ENCODE peak calls at places on chromosomes 16 and 17, in nine cellular contexts. F is breast epithelium, W is esophagus squamous epithelium, I is uterus, X is psoas muscle, Q is tibial artery, R is Peyer's patch, C is right lobe of liver, N is transverse colon. S is an unnamed sample. For H3K4me1, the result is how much of the 10 kb centered on the place peaks cover.

GRCh38 chr17:66952031-66952524 is 12.4 kb upstream of the CACNG4 start:
- DNase-seq in F (peak), W (no peak), I (peak), X (no peak), Q (no peak), R (peak), C (peak), N (peak), S (no peak)

GRCh38 chr17:47894498-47895253 is 1.4 kb upstream of the SP2 start:
- DNase-seq in F (no peak), W (no peak), I (no peak), X (no peak), Q (no peak), R (no peak), C (no peak), N (no peak), S (no peak)

GRCh38 chr17:27471321-27472269 is 15.3 kb downstream of the KSR1 start:
- DNase-seq in F (no peak), W (no peak), I (no peak), X (no peak), Q (no peak), R (no peak), C (no peak), N (peak), S (no peak)

GRCh38 chr16:2963074-2963610 is 933 bp upstream of the KREMEN2 start:
- DNase-seq in F (no peak), W (no peak), I (no peak), X (no peak), Q (no peak), R (no peak), C (no peak), N (peak), S (peak)

GRCh38 chr17:47813512-47814031 is 8.0 kb downstream of the OSBPL7 start:
- DNase-seq in F (no peak), W (no peak), I (no peak), X (no peak), Q (no peak), R (no peak), C (no peak), N (no peak), S (peak)

GRCh38 chr16:19419691-19420060 is 2.0 kb downstream of the TMC5 start:
- DNase-seq in F (no peak), W (no peak), I (no peak), X (no peak), Q (no peak), R (no peak), C (no peak), N (no peak), S (no peak)

GRCh38 chr16:82031116-82032084 is 3.7 kb upstream of the HSD17B2 start:
- DNase-seq in F (no peak), W (no peak), I (no peak), X (no peak), Q (no peak), R (no peak), C (no peak), N (no peak), S (no peak)

GRCh38 chr17:64661731-64661980 is 451 bp downstream of the SMURF2 start:
- DNase-seq in F (peak), W (no peak), I (no peak), X (no peak), Q (no peak), R (no peak), C (peak), N (no peak), S (no peak)

GRCh38 chr16:3165111-3165822 is 22.7 kb upstream of the OR1F1 start:
- DNase-seq in F (no peak), W (no peak), I (no peak), X (no peak), Q (no peak), R (no peak), C (no peak), N (no peak), S (no peak)

GRCh38 chr16:13961099-13961811 is 41.3 kb downstream of the ERCC4 start:
- DNase-seq in F (no peak), W (no peak), I (no peak), X (no peak), Q (no peak), R (no peak), C (no peak), N (no peak), S (no peak)

GRCh38 chr17:16442141-16442540 is 26.8 kb downstream of the TRPV2 start:
- DNase-seq in F (no peak), W (no peak), I (no peak), X (no peak), Q (no peak), R (no peak), C (no peak), N (no peak), S (no peak)

GRCh38 chr17:76419576-76420245 is 33.2 kb downstream of the UBE2O start:
- DNase-seq in F (no peak), W (no peak), I (no peak), X (no peak), Q (no peak), R (no peak), C (no peak), N (no peak), S (no peak)

GRCh38 chr16:85716680-85717038 is 27.9 kb upstream of the GINS2 start:
- DNase-seq in F (peak), W (no peak), I (no peak), X (no peak), Q (no peak), R (no peak), C (no peak), N (no peak), S (no peak)

GRCh38 chr17:77323413-77324171 is 182.8 kb downstream of the SEC14L1 start:
- DNase-seq in F (peak), W (no peak), I (peak), X (peak), Q (no peak), R (peak), C (peak), N (peak), S (peak)

GRCh38 chr16:28549301-28549899 is 4.3 kb upstream of the SGF29 start:
- DNase-seq in F (no peak), W (no peak), I (no peak), X (no peak), Q (no peak), R (no peak), C (no peak), N (no peak), S (no peak)

GRCh38 chr16:54194008-54194731 is 92.4 kb downstream of the IRX3 start:
- DNase-seq in F (peak), W (no peak), I (peak), X (peak), Q (peak), R (no peak), C (peak), N (peak), S (peak)

GRCh38 chr17:82297280-82297803 is 20.1 kb downstream of the CD7 start:
- DNase-seq in F (peak), W (peak), I (peak), X (peak), Q (peak), R (peak), C (peak), N (peak), S (peak)

GRCh38 chr17:56908061-56908542 is 5.7 kb downstream of the TRIM25 start:
- DNase-seq in F (no peak), W (no peak), I (no peak), X (peak), Q (peak), R (peak), C (peak), N (peak), S (no peak)

GRCh38 chr17:8798176-8799000 is 777 bp downstream of the MFSD6L start:
- DNase-seq in F (no peak), W (no peak), I (no peak), X (no peak), Q (no peak), R (no peak), C (no peak), N (no peak), S (no peak)

GRCh38 chr17:34981538-34982241 is 1.4 kb downstream of the LIG3 start:
- DNase-seq in F (no peak), W (no peak), I (no peak), X (no peak), Q (no peak), R (no peak), C (no peak), N (no peak), S (no peak)

GRCh38 chr16:76956801-76957200 is 234.2 kb upstream of the MON1B start:
- DNase-seq in F (no peak), W (no peak), I (no peak), X (no peak), Q (no peak), R (no peak), C (no peak), N (no peak), S (no peak)

GRCh38 chr17:61205931-61206330 is 193.7 kb upstream of the TBX2 start:
- DNase-seq in F (no peak), W (no peak), I (no peak), X (no peak), Q (no peak), R (no peak), C (no peak), N (no peak), S (no peak)

GRCh38 chr16:10749680-10750035 is 6.0 kb downstream of the NUBP1 start:
- DNase-seq in F (no peak), W (no peak), I (no peak), X (no peak), Q (no peak), R (no peak), C (no peak), N (no peak), S (peak)

GRCh38 chr16:513950-514349 is 13.6 kb upstream of the CAPN15 start:
- DNase-seq in F (no peak), W (no peak), I (no peak), X (no peak), Q (no peak), R (no peak), C (no peak), N (no peak), S (no peak)

GRCh38 chr17:82225368-82226029 is 3.3 kb upstream of the SLC16A3 start:
- DNase-seq in F (no peak), W (no peak), I (no peak), X (peak), Q (no peak), R (no peak), C (no peak), N (no peak), S (no peak)

GRCh38 chr17:27218719-27219488 is 75.0 kb upstream of the WSB1 start:
- DNase-seq in F (no peak), W (no peak), I (no peak), X (no peak), Q (no peak), R (no peak), C (no peak), N (peak), S (no peak)

GRCh38 chr16:47110939-47111338 is 32.8 kb downstream of the NETO2 start:
- DNase-seq in F (no peak), W (no peak), I (no peak), X (no peak), Q (no peak), R (no peak), C (no peak), N (no peak), S (no peak)

GRCh38 chr16:13439766-13440165 is 480.2 kb upstream of the ERCC4 start:
- DNase-seq in F (no peak), W (no peak), I (no peak), X (no peak), Q (no peak), R (no peak), C (no peak), N (no peak), S (no peak)

GRCh38 chr16:31141489-31142108 is 6.1 kb upstream of the PRSS8 start:
- DNase-seq in F (peak), W (no peak), I (peak), X (no peak), Q (no peak), R (peak), C (no peak), N (no peak), S (no peak)

GRCh38 chr17:51580869-51581268 is 320.5 kb downstream of the UTP18 start:
- DNase-seq in F (no peak), W (no peak), I (no peak), X (no peak), Q (no peak), R (no peak), C (no peak), N (no peak), S (no peak)

GRCh38 chr17:76957600-76958464 is 89.6 kb downstream of the MGAT5B start:
- DNase-seq in F (no peak), W (no peak), I (no peak), X (no peak), Q (no peak), R (no peak), C (peak), N (no peak), S (no peak)

GRCh38 chr17:22217135-22217534 is 524.8 kb downstream of the KCNJ18 start:
- DNase-seq in F (no peak), W (no peak), I (no peak), X (no peak), Q (no peak), R (no peak), C (no peak), N (no peak), S (no peak)

GRCh38 chr16:29975811-29976511 is 2.3 kb downstream of the TAOK2 start:
- DNase-seq in F (no peak), W (no peak), I (no peak), X (no peak), Q (no peak), R (no peak), C (peak), N (no peak), S (no peak)

GRCh38 chr16:67349172-67349571 is 22.6 kb downstream of the LRRC36 start:
- DNase-seq in F (no peak), W (no peak), I (no peak), X (no peak), Q (no peak), R (no peak), C (no peak), N (no peak), S (no peak)

GRCh38 chr17:27318228-27318627 is 24.3 kb downstream of the WSB1 start:
- DNase-seq in F (no peak), W (no peak), I (no peak), X (no peak), Q (no peak), R (no peak), C (no peak), N (no peak), S (no peak)

GRCh38 chr16:85144026-85144915 is 32.0 kb upstream of the CIBAR2 start:
- DNase-seq in F (no peak), W (no peak), I (no peak), X (no peak), Q (no peak), R (no peak), C (no peak), N (no peak), S (no peak)

GRCh38 chr17:49379926-49380325 is 17.9 kb upstream of the ZNF652 start:
- DNase-seq in F (no peak), W (no peak), I (no peak), X (no peak), Q (no peak), R (no peak), C (no peak), N (no peak), S (no peak)

GRCh38 chr17:28038802-28039600 is 3.5 kb upstream of the NLK start:
- DNase-seq in F (no peak), W (no peak), I (no peak), X (no peak), Q (no peak), R (no peak), C (no peak), N (no peak), S (no peak)

GRCh38 chr17:20121359-20122235 is 112.4 kb downstream of the SPECC1 start:
- DNase-seq in F (peak), W (no peak), I (peak), X (peak), Q (peak), R (peak), C (no peak), N (peak), S (no peak)

GRCh38 chr17:850086-850827 is 68.1 kb downstream of the MRM3 start:
- DNase-seq in F (no peak), W (no peak), I (no peak), X (no peak), Q (no peak), R (no peak), C (no peak), N (no peak), S (no peak)

GRCh38 chr17:850828-851759 is 68.9 kb downstream of the MRM3 start:
- DNase-seq in F (no peak), W (no peak), I (peak), X (peak), Q (no peak), R (no peak), C (no peak), N (no peak), S (no peak)

GRCh38 chr17:848402-848801 is 66.2 kb downstream of the MRM3 start:
- DNase-seq in F (no peak), W (no peak), I (no peak), X (no peak), Q (no peak), R (no peak), C (no peak), N (no peak), S (no peak)

GRCh38 chr17:851986-852385 is 69.8 kb downstream of the MRM3 start:
- DNase-seq in F (no peak), W (no peak), I (no peak), X (no peak), Q (no peak), R (no peak), C (no peak), N (no peak), S (no peak)

GRCh38 chr17:846901-847777 is 65.0 kb downstream of the MRM3 start:
- DNase-seq in F (peak), W (no peak), I (no peak), X (no peak), Q (no peak), R (no peak), C (no peak), N (no peak), S (no peak)
- H3K4me3 ChIP-seq in F (peak), W (peak), I (no peak), X (peak), Q (peak), R (peak), C (no peak), N (peak), S (peak)

DNA sequence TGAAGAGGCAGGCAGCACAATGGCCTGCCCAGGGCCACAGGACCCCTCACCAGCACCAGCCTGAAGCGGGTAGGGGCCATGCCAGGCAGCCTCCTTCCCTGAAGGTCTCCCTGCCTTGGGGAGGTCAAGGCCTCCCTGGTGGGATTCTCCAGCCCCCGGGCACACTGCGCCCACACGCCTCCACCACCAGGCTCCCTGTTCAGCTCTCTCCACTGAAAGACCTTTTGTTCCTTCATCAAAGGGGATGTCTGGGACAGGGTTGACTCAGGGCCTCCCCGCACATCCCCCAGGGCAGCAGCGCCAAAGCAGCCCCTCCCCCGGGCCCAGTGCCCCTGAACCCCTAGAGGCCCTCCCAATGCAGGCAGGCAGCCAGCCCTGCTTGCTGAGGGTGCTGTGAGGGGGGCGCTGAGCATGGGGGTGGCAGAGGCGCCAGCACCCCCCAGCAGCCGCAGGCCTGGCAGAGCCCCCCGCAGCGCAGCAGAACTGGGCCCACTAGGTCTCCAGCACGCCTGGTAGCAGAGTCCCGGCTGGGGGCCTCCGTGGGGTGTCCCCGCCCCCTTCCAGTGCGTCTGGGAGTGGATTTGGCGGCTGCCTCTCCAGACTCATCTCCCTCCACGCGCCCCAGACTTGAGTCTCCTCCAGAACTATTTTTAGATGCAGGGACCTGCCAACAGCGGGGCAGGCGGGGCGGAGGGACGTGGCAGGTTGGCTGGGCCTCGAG is 13.1 kb downstream of the BCAR1 start:
- DNase-seq in F (peak), W (no peak), I (peak), X (peak), Q (peak), R (no peak), C (no peak), N (peak), S (no peak)
- H3K4me1 ChIP-seq in F (under half), W (under half), I (under half), X (half or more), Q (half or more), R (under half), C (under half), N (under half), S (under half)

GRCh38 chr17:43949777-43950176 is 4.0 kb downstream of the PYY start:
- DNase-seq in F (no peak), W (no peak), I (no peak), X (no peak), Q (no peak), R (no peak), C (peak), N (no peak), S (no peak)

GRCh38 chr17:43943769-43944418 is 1.6 kb upstream of the PPY start:
- DNase-seq in F (peak), W (peak), I (peak), X (peak), Q (peak), R (peak), C (peak), N (peak), S (peak)

GRCh38 chr17:43950554-43950953 is 3.2 kb downstream of the PYY start:
- DNase-seq in F (no peak), W (no peak), I (no peak), X (no peak), Q (no peak), R (no peak), C (no peak), N (no peak), S (no peak)

GRCh38 chr17:43945074-43945824 is 3.0 kb upstream of the PPY start:
- DNase-seq in F (no peak), W (no peak), I (no peak), X (no peak), Q (no peak), R (no peak), C (peak), N (no peak), S (no peak)

DNA sequence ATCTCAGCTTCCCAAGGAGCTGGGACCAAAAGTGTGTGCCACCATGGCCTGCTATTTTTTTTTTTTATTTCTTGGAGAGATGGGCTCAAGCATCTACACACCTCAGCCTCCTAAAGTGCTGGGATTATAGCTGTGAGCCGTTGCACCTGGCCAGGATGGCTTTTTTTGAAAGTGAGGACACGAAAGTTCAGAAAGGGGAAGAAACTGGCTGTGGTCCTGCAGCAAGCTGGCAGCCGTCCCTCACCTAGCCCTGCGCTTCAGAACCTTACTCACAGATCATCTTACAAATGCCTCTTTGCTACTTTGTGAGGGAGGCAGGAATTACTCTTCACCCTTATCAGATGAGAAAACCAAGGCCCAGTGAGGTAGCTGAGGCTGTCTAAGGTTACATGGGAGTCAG is 4.5 kb upstream of the PPY start:
- DNase-seq in F (no peak), W (no peak), I (no peak), X (no peak), Q (no peak), R (no peak), C (no peak), N (no peak), S (no peak)
- TF ChIP-seq CTCF in F (no peak), W (no peak), I (no peak), X (no peak), Q (no peak), R (no peak), C (no peak), N (no peak), S (no peak)

DNA sequence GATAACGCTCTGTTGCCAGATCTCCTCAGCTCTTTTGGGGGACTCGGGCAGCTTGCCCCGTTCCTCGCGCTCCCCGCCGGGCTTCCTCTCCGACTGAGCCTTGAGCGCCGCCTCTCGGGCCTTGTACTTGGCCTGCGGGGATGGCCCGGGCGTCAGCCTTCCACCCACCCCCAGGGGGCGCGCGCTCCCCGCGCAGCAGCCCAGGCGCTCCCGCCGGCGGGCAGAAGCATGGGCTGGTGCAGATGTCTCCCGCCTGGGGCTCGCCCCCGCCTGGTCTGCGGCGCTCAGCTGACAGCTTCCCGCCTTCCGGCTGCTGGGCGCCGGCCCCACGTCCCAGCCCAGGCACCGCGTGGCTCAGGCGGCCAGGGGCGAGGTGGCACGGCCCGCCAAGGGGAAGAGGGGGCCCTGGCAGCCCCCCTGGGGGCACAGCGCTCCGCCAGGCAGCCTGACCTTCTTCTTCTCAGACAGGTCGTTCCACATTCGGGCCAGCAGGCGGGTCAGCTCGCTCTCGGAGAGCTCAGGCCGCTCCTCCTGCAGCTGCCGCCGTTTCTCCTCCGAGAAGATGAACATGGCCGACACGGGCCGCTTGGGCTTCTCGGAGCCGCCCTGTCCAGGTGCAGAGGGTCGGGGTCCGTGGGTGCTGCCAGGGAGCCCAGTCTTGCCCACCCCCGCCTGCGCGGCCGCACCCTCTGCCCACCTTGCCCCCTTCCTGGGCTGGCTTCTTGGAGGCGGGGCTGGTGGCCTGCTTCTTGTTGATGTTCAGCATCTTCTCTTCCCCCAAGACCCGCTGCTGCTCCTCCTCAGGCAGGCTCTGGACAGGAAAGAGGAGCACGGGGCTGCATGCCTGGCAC is 8.9 kb downstream of the UBTF start:
- DNase-seq in F (peak), W (peak), I (peak), X (peak), Q (peak), R (peak), C (peak), N (peak), S (peak)
- H3K4me3 ChIP-seq in F (peak), W (peak), I (no peak), X (peak), Q (no peak), R (no peak), C (no peak), N (no peak), S (no peak)

S was measured in suprapubic skin.